ENCODE peak calls at places on chromosomes 5 and 9, in nine cellular contexts. U, B, G, N, H, E, Z, L and X are unnamed samples.

GRCh38 chr5:16740476-16740875 is 123.7 kb upstream of the RETREG1 start:
- DNase-seq in E (no peak), U (no peak), L (no peak), Z (no peak), N (no peak), B (no peak), G (no peak), H (no peak), X (no peak)

GRCh38 chr9:36597412-36598178 is 24.9 kb downstream of the MELK start:
- DNase-seq in Z (peak), H (peak), U (peak), B (peak), G (no peak), E (peak), N (peak), L (peak), X (no peak)

GRCh38 chr9:88706193-88707112 is 171.5 kb downstream of the NXNL2 start:
- DNase-seq in N (peak), E (no peak), H (no peak), U (no peak), G (no peak), Z (no peak), B (no peak), L (peak), X (no peak)

GRCh38 chr9:136201609-136202448 is 3.1 kb downstream of the LHX3 start:
- DNase-seq in G (no peak), Z (no peak), B (no peak), H (no peak), E (no peak), N (no peak), L (no peak), U (no peak), X (no peak)

GRCh38 chr5:102277059-102277621 is 18.9 kb downstream of the SLCO4C1 start:
- DNase-seq in U (no peak), Z (no peak), H (no peak), N (no peak), B (no peak), E (no peak), L (no peak), G (no peak), X (no peak)

GRCh38 chr5:179461576-179461975 is 88.8 kb upstream of the RUFY1 start:
- DNase-seq in E (no peak), B (no peak), G (no peak), Z (no peak), U (no peak), H (no peak), L (no peak), N (no peak), X (no peak)

GRCh38 chr5:8363133-8363532 is 494.2 kb downstream of the MTRR start:
- DNase-seq in N (no peak), H (no peak), U (no peak), Z (peak), L (peak), E (peak), B (no peak), G (no peak), X (no peak)

GRCh38 chr5:136766456-136766855 is 401.1 kb upstream of the TRPC7 start:
- DNase-seq in G (no peak), B (no peak), N (no peak), H (no peak), L (no peak), E (no peak), U (no peak), Z (peak), X (peak)

GRCh38 chr9:34590376-34591090 is 1.0 kb upstream of the CNTFR start:
- DNase-seq in E (no peak), G (no peak), U (peak), Z (no peak), B (no peak), L (no peak), H (no peak), N (no peak), X (no peak)

GRCh38 chr5:130077007-130077406 is 172.7 kb downstream of the CHSY3 start:
- DNase-seq in U (no peak), N (no peak), Z (no peak), L (no peak), G (no peak), B (no peak), E (no peak), H (no peak), X (no peak)
- TF ChIP-seq CTCF in U (peak), N (no peak), Z (peak), L (no peak), G (peak), B (peak), E (peak), H (no peak), X (peak)

GRCh38 chr9:92990461-92990860 is 43.1 kb downstream of the FGD3 start:
- DNase-seq in U (no peak), E (no peak), L (no peak), Z (no peak), H (no peak), B (no peak), G (no peak), N (no peak), X (no peak)

GRCh38 chr9:92986175-92987110 is 39.1 kb downstream of the FGD3 start:
- DNase-seq in L (no peak), E (no peak), N (no peak), H (peak), Z (no peak), G (no peak), U (no peak), B (no peak), X (no peak)

GRCh38 chr9:92988215-92988731 is 41.0 kb downstream of the FGD3 start:
- DNase-seq in U (no peak), N (no peak), L (no peak), H (no peak), B (no peak), G (peak), E (peak), Z (peak), X (peak)

GRCh38 chr9:92992549-92992948 is 45.2 kb downstream of the FGD3 start:
- DNase-seq in B (no peak), H (no peak), L (no peak), Z (no peak), G (no peak), N (no peak), E (no peak), U (no peak), X (no peak)

GRCh38 chr9:92989561-92989960 is 42.2 kb downstream of the FGD3 start:
- DNase-seq in B (no peak), H (no peak), U (no peak), Z (no peak), E (no peak), L (no peak), N (peak), G (no peak), X (peak)
- H3K4me2 ChIP-seq in B (no peak), H (no peak), U (no peak), Z (no peak), E (no peak), L (no peak), N (no peak), G (no peak), X (peak)

GRCh38 chr9:37936965-37937364 is 33.0 kb upstream of the SLC25A51 start:
- DNase-seq in N (no peak), G (peak), B (no peak), H (peak), U (no peak), E (peak), Z (no peak), L (peak), X (no peak)

GRCh38 chr9:37936376-37936775 is 32.4 kb upstream of the SLC25A51 start:
- DNase-seq in E (no peak), N (no peak), G (no peak), B (no peak), Z (no peak), U (no peak), H (no peak), L (no peak), X (no peak)

GRCh38 chr9:37938121-37938906 is 34.4 kb upstream of the SLC25A51 start:
- DNase-seq in Z (peak), N (no peak), L (peak), G (no peak), E (peak), B (no peak), H (peak), U (peak), X (peak)

GRCh38 chr9:37939575-37940095 is 35.7 kb upstream of the SLC25A51 start:
- DNase-seq in G (no peak), U (no peak), E (no peak), N (peak), B (no peak), H (peak), Z (no peak), L (no peak), X (no peak)

GRCh38 chr9:37937403-37937802 is 33.5 kb upstream of the SLC25A51 start:
- DNase-seq in G (no peak), E (no peak), L (no peak), Z (no peak), H (no peak), U (no peak), N (no peak), B (no peak), X (no peak)
- H3K27ac ChIP-seq in G (peak), E (no peak), L (peak), Z (peak), H (peak), U (peak), N (no peak), B (peak), X (peak)

GRCh38 chr9:27714388-27714787 is 141.1 kb upstream of the C9orf72 start:
- DNase-seq in H (no peak), B (no peak), G (no peak), E (no peak), L (no peak), Z (peak), U (no peak), N (no peak), X (no peak)
- TF ChIP-seq CTCF in H (no peak), B (no peak), G (peak), E (peak), L (no peak), Z (no peak), U (no peak), N (no peak), X (no peak)